ENCODE peak calls at places on chromosomes 2 and 18, in four cellular contexts. One of them, this sample, is unnamed.
A peak's percentile ranks its signal among the peaks of the same experiment; 100 is the strongest.

GRCh38 chr2:71830497-71831207 is 317.0 kb downstream of the CYP26B1 start:
- DNase-seq in heart right ventricle: no peak
- DNase-seq in neural progenitor cell: no peak
- DNase-seq in OCI-LY7: no peak
- DNase-seq in this sample: no peak

GRCh38 chr18:23617412-23618009 is 31.2 kb upstream of the NPC1 start:
- DNase-seq in neural progenitor cell: no peak
- DNase-seq in heart right ventricle: no peak
- DNase-seq in OCI-LY7: no peak
- DNase-seq in this sample: no peak

GRCh38 chr2:74441111-74441689 is 537 bp downstream of the RTKN start:
- DNase-seq in neural progenitor cell: peak; percentile 70
- DNase-seq in OCI-LY7: no peak
- DNase-seq in heart right ventricle: no peak
- DNase-seq in this sample: no peak

GRCh38 chr2:106054880-106055655 is 139.0 kb downstream of the UXS1 start:
- DNase-seq in neural progenitor cell: no peak
- DNase-seq in OCI-LY7: no peak
- DNase-seq in heart right ventricle: no peak
- DNase-seq in this sample: no peak

GRCh38 chr18:8951491-8951890 is 151.0 kb upstream of the NDUFV2 start:
- DNase-seq in heart right ventricle: no peak
- DNase-seq in OCI-LY7: peak; percentile 96
- DNase-seq in neural progenitor cell: no peak
- DNase-seq in this sample: no peak

GRCh38 chr2:82345910-82346309 is 2041.4 kb upstream of the LRRTM1 start:
- DNase-seq in neural progenitor cell: no peak
- DNase-seq in heart right ventricle: no peak
- DNase-seq in OCI-LY7: no peak
- DNase-seq in this sample: no peak

GRCh38 chr2:59366288-59366687 is 1125.2 kb upstream of the FANCL start:
- DNase-seq in neural progenitor cell: no peak
- DNase-seq in OCI-LY7: no peak
- DNase-seq in heart right ventricle: no peak
- DNase-seq in this sample: no peak

GRCh38 chr2:241499146-241499965 is 9.0 kb downstream of the STK25 start:
- DNase-seq in heart right ventricle: no peak
- DNase-seq in OCI-LY7: no peak
- DNase-seq in neural progenitor cell: no peak
- DNase-seq in this sample: no peak

GRCh38 chr2:58512878-58513277 is 271.8 kb upstream of the FANCL start:
- DNase-seq in neural progenitor cell: no peak
- DNase-seq in OCI-LY7: no peak
- DNase-seq in heart right ventricle: no peak
- DNase-seq in this sample: no peak

GRCh38 chr2:12428324-12428723 is 288.4 kb upstream of the TRIB2 start:
- DNase-seq in OCI-LY7: no peak
- DNase-seq in heart right ventricle: no peak
- DNase-seq in neural progenitor cell: peak; percentile 20
- DNase-seq in this sample: no peak

GRCh38 chr2:240983361-240983995 is 14.9 kb upstream of the SNED1 start:
- DNase-seq in heart right ventricle: no peak
- DNase-seq in OCI-LY7: peak; percentile 74
- DNase-seq in neural progenitor cell: peak; percentile 92
- DNase-seq in this sample: peak; percentile 7

GRCh38 chr2:239905306-239905705 is 119.8 kb downstream of the NDUFA10 start:
- DNase-seq in OCI-LY7: no peak
- DNase-seq in heart right ventricle: no peak
- DNase-seq in neural progenitor cell: no peak
- DNase-seq in this sample: no peak
- TF ChIP-seq CTCF in OCI-LY7: no peak
- TF ChIP-seq CTCF in heart right ventricle: no peak
- TF ChIP-seq CTCF in neural progenitor cell: no peak
- TF ChIP-seq CTCF in this sample: no peak

GRCh38 chr18:2963048-2963447 is 49.9 kb downstream of the LPIN2 start:
- DNase-seq in heart right ventricle: no peak
- DNase-seq in OCI-LY7: peak; percentile 60
- DNase-seq in neural progenitor cell: no peak
- DNase-seq in this sample: no peak
- H3K27ac ChIP-seq in heart right ventricle: no peak overlapping the region
- H3K27ac ChIP-seq in OCI-LY7: peak overlapping the region; percentile 93
- H3K27ac ChIP-seq in neural progenitor cell: no peak overlapping the region
- H3K27ac ChIP-seq in this sample: no peak overlapping the region

GRCh38 chr2:178529194-178529593 is 48.9 kb downstream of the PLEKHA3 start:
- DNase-seq in OCI-LY7: no peak
- DNase-seq in heart right ventricle: no peak
- DNase-seq in neural progenitor cell: no peak
- DNase-seq in this sample: no peak
- H3K4me1 ChIP-seq in OCI-LY7: no peaks in the 10 kb centered on the region
- H3K4me1 ChIP-seq in heart right ventricle: peaks cover 6% of the 10 kb centered on the region
- H3K4me1 ChIP-seq in neural progenitor cell: peaks cover 3% of the 10 kb centered on the region
- H3K4me1 ChIP-seq in this sample: no peaks in the 10 kb centered on the region

GRCh38 chr2:48347712-48348111 is 182.2 kb upstream of the STON1 start:
- DNase-seq in OCI-LY7: peak; percentile 41
- DNase-seq in neural progenitor cell: no peak
- DNase-seq in heart right ventricle: no peak
- DNase-seq in this sample: no peak

GRCh38 chr2:48345176-48345575 is 184.8 kb upstream of the STON1 start:
- DNase-seq in neural progenitor cell: no peak
- DNase-seq in OCI-LY7: no peak
- DNase-seq in heart right ventricle: no peak
- DNase-seq in this sample: no peak

GRCh38 chr2:48343571-48344440 is 186.1 kb upstream of the STON1 start:
- DNase-seq in heart right ventricle: no peak
- DNase-seq in neural progenitor cell: no peak
- DNase-seq in OCI-LY7: no peak
- DNase-seq in this sample: no peak

GRCh38 chr2:48344441-48344756 is 185.6 kb upstream of the STON1 start:
- DNase-seq in heart right ventricle: no peak
- DNase-seq in OCI-LY7: no peak
- DNase-seq in neural progenitor cell: no peak
- DNase-seq in this sample: no peak

DNA sequence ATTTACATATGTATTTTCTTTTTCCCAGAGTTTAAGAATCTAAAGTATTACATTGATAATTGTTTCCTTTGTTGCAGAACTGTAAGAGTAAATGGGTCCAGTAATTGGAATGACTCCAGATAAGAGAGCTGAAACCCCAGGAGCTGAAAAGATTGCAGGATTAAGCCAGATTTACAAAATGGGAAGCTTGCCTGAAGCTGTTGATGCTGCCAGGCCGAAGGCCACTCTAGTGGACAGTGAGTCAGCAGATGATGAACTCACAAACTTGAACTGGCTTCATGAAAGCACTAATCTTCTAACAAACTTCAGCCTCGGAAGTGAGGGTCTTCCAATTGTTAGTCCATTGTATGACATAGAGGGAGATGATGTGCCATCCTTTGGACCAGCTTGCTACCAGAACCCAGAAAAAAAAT is 183.8 kb upstream of the STON1 start:
- DNase-seq in heart right ventricle: peak; percentile 32
- DNase-seq in neural progenitor cell: peak; percentile 52
- DNase-seq in OCI-LY7: no peak
- DNase-seq in this sample: peak; percentile 73
- TF ChIP-seq CTCF in heart right ventricle: no peak
- TF ChIP-seq CTCF in neural progenitor cell: no peak
- TF ChIP-seq CTCF in OCI-LY7: no peak
- TF ChIP-seq CTCF in this sample: no peak

GRCh38 chr2:174753038-174753633 is 11.1 kb downstream of the CHRNA1 start:
- DNase-seq in heart right ventricle: no peak
- DNase-seq in OCI-LY7: no peak
- DNase-seq in neural progenitor cell: no peak
- DNase-seq in this sample: peak; percentile 48

GRCh38 chr2:174748948-174749347 is 15.3 kb downstream of the CHRNA1 start:
- DNase-seq in neural progenitor cell: peak; percentile 80
- DNase-seq in heart right ventricle: peak; percentile 61
- DNase-seq in OCI-LY7: peak; percentile 64
- DNase-seq in this sample: no peak

GRCh38 chr2:174750923-174751441 is 13.3 kb downstream of the CHRNA1 start:
- DNase-seq in OCI-LY7: peak; percentile 5
- DNase-seq in neural progenitor cell: no peak
- DNase-seq in heart right ventricle: no peak
- DNase-seq in this sample: no peak

GRCh38 chr2:174752403-174753037 is 11.8 kb downstream of the CHRNA1 start:
- DNase-seq in OCI-LY7: no peak
- DNase-seq in neural progenitor cell: no peak
- DNase-seq in heart right ventricle: no peak
- DNase-seq in this sample: no peak

DNA sequence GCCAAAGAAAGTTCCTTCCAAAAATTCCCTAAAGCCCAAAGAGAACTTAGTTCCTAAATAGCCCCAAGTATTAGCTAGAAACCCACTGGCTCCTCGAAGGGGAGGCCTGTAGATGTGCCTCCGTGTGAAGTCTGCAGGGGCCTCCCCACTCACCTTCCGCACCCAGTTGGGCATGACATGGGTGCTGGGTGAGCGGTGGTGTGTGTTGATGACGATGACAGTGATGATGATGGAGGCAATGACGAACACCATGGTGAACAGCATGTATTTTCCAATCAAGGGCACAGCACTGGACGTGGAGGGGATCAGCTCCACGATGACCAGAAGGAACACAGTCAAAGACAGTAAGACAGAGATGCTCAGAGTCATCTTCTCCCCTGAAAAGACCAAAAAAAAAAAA is 14.5 kb downstream of the CHRNA1 start:
- DNase-seq in heart right ventricle: no peak
- DNase-seq in OCI-LY7: no peak
- DNase-seq in neural progenitor cell: no peak
- DNase-seq in this sample: no peak
- H3K27ac ChIP-seq in heart right ventricle: no peak overlapping the region
- H3K27ac ChIP-seq in OCI-LY7: no peak overlapping the region
- H3K27ac ChIP-seq in neural progenitor cell: no peak overlapping the region
- H3K27ac ChIP-seq in this sample: no peak overlapping the region

GRCh38 chr18:76449110-76449453 is 46.0 kb downstream of the ZNF516 start:
- DNase-seq in OCI-LY7: no peak
- DNase-seq in neural progenitor cell: no peak
- DNase-seq in heart right ventricle: no peak
- DNase-seq in this sample: peak; percentile 58

GRCh38 chr18:76452357-76452756 is 42.7 kb downstream of the ZNF516 start:
- DNase-seq in heart right ventricle: no peak
- DNase-seq in neural progenitor cell: no peak
- DNase-seq in OCI-LY7: no peak
- DNase-seq in this sample: no peak

GRCh38 chr18:76450912-76451421 is 44.1 kb downstream of the ZNF516 start:
- DNase-seq in heart right ventricle: peak; percentile 62
- DNase-seq in neural progenitor cell: peak; percentile 60
- DNase-seq in OCI-LY7: no peak
- DNase-seq in this sample: peak; percentile 68

GRCh38 chr18:76451475-76452331 is 43.3 kb downstream of the ZNF516 start:
- DNase-seq in heart right ventricle: no peak
- DNase-seq in OCI-LY7: no peak
- DNase-seq in neural progenitor cell: peak; percentile 68
- DNase-seq in this sample: peak; percentile 62

GRCh38 chr18:76450452-76450851 is 44.6 kb downstream of the ZNF516 start:
- DNase-seq in neural progenitor cell: no peak
- DNase-seq in heart right ventricle: no peak
- DNase-seq in OCI-LY7: no peak
- DNase-seq in this sample: peak; percentile 62
- H3K4me1 ChIP-seq in neural progenitor cell: peaks cover 84% of the 10 kb centered on the region
- H3K4me1 ChIP-seq in heart right ventricle: peaks cover 43% of the 10 kb centered on the region
- H3K4me1 ChIP-seq in OCI-LY7: no peaks in the 10 kb centered on the region
- H3K4me1 ChIP-seq in this sample: peaks cover 15% of the 10 kb centered on the region

DNA sequence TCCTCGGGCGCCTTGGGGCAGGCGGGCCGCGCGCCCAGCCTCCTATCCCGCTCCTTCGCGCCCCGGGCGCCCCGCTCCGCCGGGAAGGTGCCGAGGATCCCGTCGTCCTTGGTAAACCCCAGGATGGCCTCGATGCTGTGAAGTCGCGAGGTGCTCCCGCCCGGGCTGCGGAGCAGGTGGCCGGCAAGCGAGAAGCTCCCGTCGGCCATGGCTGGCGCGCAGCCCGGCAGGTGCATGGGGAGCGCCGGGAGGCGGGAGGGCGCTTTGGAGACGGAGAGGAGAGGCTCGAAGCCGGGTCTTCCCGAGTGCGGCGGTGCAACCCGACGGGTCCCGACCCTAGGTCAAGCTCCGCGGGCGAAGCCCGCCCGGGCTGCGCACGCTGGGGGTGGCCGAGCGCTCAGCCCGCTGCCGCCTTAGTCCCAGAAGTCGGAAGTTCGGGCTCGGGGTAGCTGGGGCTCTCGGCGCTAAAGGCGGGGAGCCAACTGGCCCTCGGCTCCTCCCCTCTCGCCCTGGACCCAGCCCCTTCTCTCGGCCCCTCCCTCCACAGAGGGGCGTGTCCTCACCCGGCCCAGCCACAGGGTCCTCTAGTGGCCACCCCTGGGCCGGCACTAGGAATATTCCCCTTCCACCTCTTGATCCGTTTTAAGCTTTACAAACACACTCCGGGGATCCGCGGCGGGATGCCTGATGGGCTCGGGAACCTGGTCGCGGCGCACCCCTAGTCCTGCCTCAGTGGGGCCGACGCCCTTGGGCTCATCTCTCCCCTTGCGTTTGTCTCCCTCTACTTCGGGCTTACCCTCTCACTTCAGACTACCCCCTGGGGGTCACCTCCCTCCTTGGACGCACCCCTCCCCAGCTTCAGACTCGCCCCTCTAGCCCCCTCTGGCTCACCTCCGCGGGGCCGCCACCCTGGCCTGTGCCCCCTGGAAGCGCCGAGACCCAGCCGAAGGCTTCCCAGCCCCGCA is at the start of gene RAX:
- DNase-seq in neural progenitor cell: peak; percentile 96
- DNase-seq in heart right ventricle: no peak
- DNase-seq in OCI-LY7: no peak
- DNase-seq in this sample: no peak
- TF ChIP-seq CTCF in neural progenitor cell: peak; percentile 70
- TF ChIP-seq CTCF in heart right ventricle: no peak
- TF ChIP-seq CTCF in OCI-LY7: no peak
- TF ChIP-seq CTCF in this sample: no peak